ENCODE peak calls at places on chromosome 17, in seven cellular contexts. B is dorsolateral prefrontal cortex, Q is lung, P is retinal pigment epithelial cell, O is fibroblast of lung, A is GM23338, Z is Peyer's patch. T is an unnamed sample.

GRCh38 chr17:58498177-58498828 is 10.1 kb upstream of the HSF5 start:
- DNase-seq in B (no peak), O (no peak), Z (no peak), P (no peak), A (no peak), Q (no peak), T (no peak)

GRCh38 chr17:30433514-30433913 is 43.7 kb upstream of the GOSR1 start:
- DNase-seq in O (peak; percentile 93), Q (peak; percentile 58), A (no peak), Z (no peak), P (peak; percentile 70), B (no peak), T (peak; percentile 40)

GRCh38 chr17:6775871-6776405 is at the start of gene FBXO39:
- DNase-seq in Z (no peak), A (peak; percentile 79), P (no peak), Q (no peak), B (no peak), O (no peak), T (no peak)

GRCh38 chr17:17484451-17484899 is 7.7 kb downstream of the MED9 start:
- DNase-seq in Q (no peak), Z (no peak), B (no peak), O (no peak), P (no peak), A (no peak), T (no peak)

GRCh38 chr17:29835438-29836351 is 94.3 kb downstream of the SSH2 start:
- DNase-seq in O (peak; percentile 64), P (no peak), A (peak; percentile 30), Z (no peak), Q (peak; percentile 42), B (no peak), T (no peak)

GRCh38 chr17:16943032-16943352 is 28.9 kb downstream of the TNFRSF13B start:
- DNase-seq in Q (no peak), A (no peak), P (no peak), Z (no peak), O (no peak), B (no peak), T (no peak)

GRCh38 chr17:973053-973452 is 6.5 kb downstream of the NXN start:
- DNase-seq in O (no peak), P (no peak), B (no peak), A (peak; percentile 77), Z (no peak), Q (no peak), T (no peak)

GRCh38 chr17:77312786-77313599 is 172.2 kb downstream of the SEC14L1 start:
- DNase-seq in P (no peak), Q (no peak), O (peak; percentile 92), B (peak; percentile 77), Z (no peak), A (no peak), T (no peak)

GRCh38 chr17:1703063-1703462 is 7.1 kb downstream of the TLCD2 start:
- DNase-seq in O (no peak), B (no peak), Z (no peak), Q (no peak), P (no peak), A (no peak), T (no peak)

GRCh38 chr17:61225178-61225577 is 174.5 kb upstream of the TBX2 start:
- DNase-seq in P (no peak), O (no peak), A (no peak), Q (no peak), Z (no peak), B (no peak), T (no peak)

GRCh38 chr17:10871914-10872313 is 34.0 kb upstream of the PIRT start:
- DNase-seq in Z (no peak), P (no peak), A (no peak), Q (peak; percentile 40), B (no peak), O (no peak), T (no peak)

GRCh38 chr17:50507871-50508572 is at the start of gene MYCBPAP:
- DNase-seq in B (peak; percentile 85), O (peak; percentile 83), Q (peak; percentile 66), A (peak; percentile 91), P (no peak), Z (peak; percentile 83), T (no peak)

GRCh38 chr17:5758651-5759050 is 174.3 kb upstream of the NLRP1 start:
- DNase-seq in B (no peak), O (no peak), Q (no peak), P (no peak), A (peak; percentile 86), Z (no peak), T (no peak)

GRCh38 chr17:50631908-50632571 is 2.6 kb upstream of the ABCC3 start:
- DNase-seq in Q (no peak), O (no peak), A (no peak), P (no peak), Z (no peak), B (no peak), T (no peak)

GRCh38 chr17:50620848-50621247 is 13.8 kb upstream of the ABCC3 start:
- DNase-seq in Z (no peak), P (no peak), A (peak; percentile 72), O (no peak), B (peak; percentile 78), Q (no peak), T (no peak)

GRCh38 chr17:81273698-81274470 is 21.2 kb downstream of the SLC38A10 start:
- DNase-seq in P (no peak), Z (no peak), B (no peak), Q (no peak), A (no peak), O (no peak), T (no peak)

GRCh38 chr17:64185101-64185500 is 55.2 kb upstream of the ERN1 start:
- DNase-seq in Q (no peak), P (no peak), B (no peak), Z (no peak), A (no peak), O (no peak), T (no peak)
- TF ChIP-seq CTCF in Q (no peak), P (no peak), B (no peak), Z (no peak), A (no peak), O (no peak), T (no peak)

GRCh38 chr17:65696739-65697394 is 135.4 kb upstream of the AXIN2 start:
- DNase-seq in A (no peak), Q (no peak), B (no peak), Z (no peak), P (no peak), O (peak; percentile 33), T (no peak)

GRCh38 chr17:65699459-65699858 is 138.0 kb upstream of the AXIN2 start:
- DNase-seq in B (no peak), O (no peak), Z (no peak), P (no peak), Q (no peak), A (no peak), T (no peak)

GRCh38 chr17:65694601-65695000 is 133.2 kb upstream of the AXIN2 start:
- DNase-seq in A (no peak), Z (no peak), B (no peak), O (peak; percentile 50), P (no peak), Q (no peak), T (no peak)

GRCh38 chr17:65697661-65698060 is 136.2 kb upstream of the AXIN2 start:
- DNase-seq in O (no peak), Z (no peak), P (no peak), A (no peak), B (no peak), Q (no peak), T (no peak)

GRCh38 chr17:65698381-65699061 is 137.1 kb upstream of the AXIN2 start:
- DNase-seq in A (peak; percentile 47), P (no peak), O (peak; percentile 63), Z (no peak), Q (peak; percentile 31), B (no peak), T (no peak)
- H3K4me3 ChIP-seq in A (peak overlapping the region; percentile 14), P (no peak overlapping the region), O (no peak overlapping the region), Z (no peak overlapping the region), Q (no peak overlapping the region), B (no peak overlapping the region), T (no peak overlapping the region)

DNA sequence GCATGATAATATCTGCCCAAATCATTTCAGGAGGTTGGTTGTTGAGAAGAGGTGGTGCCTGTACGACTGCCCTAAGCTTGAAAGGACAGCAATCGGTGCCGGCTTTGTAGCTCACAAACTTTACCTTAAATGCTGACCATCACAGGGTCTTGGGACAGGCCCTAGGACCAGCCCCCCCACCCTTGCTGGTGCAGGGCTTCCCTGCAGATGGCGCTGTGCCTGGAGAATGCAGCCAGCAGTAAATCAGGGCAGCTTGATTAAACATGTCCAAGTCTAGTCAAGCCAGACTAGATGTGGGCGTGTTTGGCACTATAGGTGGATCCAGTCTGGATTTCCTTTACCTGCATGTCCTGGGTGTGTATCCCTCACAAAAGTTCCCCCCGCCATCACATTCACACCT is 135.5 kb upstream of the CRHR1 start:
- DNase-seq in P (no peak), B (no peak), Q (no peak), A (peak; percentile 76), Z (no peak), O (no peak), T (no peak)
- TF ChIP-seq CTCF in P (peak; percentile 35), B (no peak), Q (no peak), A (peak; percentile 75), Z (no peak), O (no peak), T (no peak)

GRCh38 chr17:12296120-12296727 is 275.5 kb downstream of the MAP2K4 start:
- DNase-seq in A (peak; percentile 32), Q (no peak), O (peak; percentile 26), B (peak; percentile 25), Z (no peak), P (no peak), T (no peak)
- H3K4me3 ChIP-seq in A (no peak overlapping the region), Q (no peak overlapping the region), O (no peak overlapping the region), B (no peak overlapping the region), Z (no peak overlapping the region), P (no peak overlapping the region), T (no peak overlapping the region)

GRCh38 chr17:19317359-19318095 is 45.0 kb downstream of the B9D1 start:
- DNase-seq in Q (no peak), A (peak; percentile 93), P (peak; percentile 69), O (peak; percentile 73), B (peak; percentile 86), Z (peak; percentile 58), T (no peak)
- TF ChIP-seq CTCF in Q (peak; percentile 16), A (no peak), P (peak; percentile 49), O (peak; percentile 13), B (peak; percentile 77), Z (no peak), T (no peak)

GRCh38 chr17:41519501-41520224 is 973 bp upstream of the KRT15 start:
- DNase-seq in A (no peak), P (no peak), Q (peak; percentile 60), Z (no peak), O (no peak), B (peak; percentile 69), T (no peak)
- H3K4me3 ChIP-seq in A (no peak overlapping the region), P (no peak overlapping the region), Q (no peak overlapping the region), Z (no peak overlapping the region), O (no peak overlapping the region), B (no peak overlapping the region), T (no peak overlapping the region)